ENCODE peak calls at places on chromosomes 16 and 17, in ten cellular contexts. K is T follicular helper cell; V is SW 1271; Q is effector memory CD4-positive, alpha-beta T cell; W is stimulated activated CD4-positive, alpha-beta T cell treated with anti-CD3 and anti-CD28 coated beads, Interleukin-1b, Interleukin-23, amount 100 ng/mL, for 24 hours; L is NCI-H345; F is NCI-H2081; R is mesendoderm; Z is adrenal gland; I is LoVo. N is an unnamed sample.

GRCh38 chr16:14098081-14098480 is 27.0 kb downstream of the MRTFB start:
- DNase-seq in K (no peak), V (no peak), Q (no peak), W (no peak), L (no peak), F (no peak), R (no peak), Z (no peak), I (no peak), N (no peak)

GRCh38 chr17:82408938-82409318 is 9.2 kb upstream of the HEXD start:
- DNase-seq in K (no peak), V (no peak), Q (no peak), W (no peak), L (no peak), F (no peak), R (no peak), Z (no peak), I (no peak), N (no peak)

GRCh38 chr17:61250335-61250890 is 149.2 kb upstream of the TBX2 start:
- DNase-seq in K (no peak), V (no peak), Q (no peak), W (no peak), L (no peak), F (no peak), R (no peak), Z (no peak), I (peak), N (no peak)

GRCh38 chr17:66462010-66462409 is 159.6 kb downstream of the PRKCA start:
- DNase-seq in K (no peak), V (no peak), Q (no peak), W (no peak), L (no peak), F (no peak), R (no peak), Z (no peak), I (no peak), N (no peak)

GRCh38 chr17:15106540-15106939 is 158.6 kb downstream of the PMP22 start:
- DNase-seq in K (no peak), V (no peak), Q (no peak), W (no peak), L (no peak), F (no peak), R (peak), Z (no peak), I (no peak), N (no peak)

GRCh38 chr16:24983521-24983920 is 31.6 kb downstream of the ARHGAP17 start:
- DNase-seq in K (no peak), V (no peak), Q (no peak), W (no peak), L (no peak), F (no peak), R (no peak), Z (no peak), I (no peak), N (no peak)

GRCh38 chr17:7014995-7015586 is 2.7 kb downstream of the RNASEK start:
- DNase-seq in K (peak), V (no peak), Q (peak), W (peak), L (no peak), F (no peak), R (peak), Z (peak), I (no peak), N (no peak)

GRCh38 chr16:67393111-67393789 is at the start of gene TPPP3:
- DNase-seq in K (no peak), V (peak), Q (peak), W (peak), L (no peak), F (peak), R (peak), Z (peak), I (peak), N (peak)

GRCh38 chr17:76296186-76296585 is 11.9 kb downstream of the QRICH2 start:
- DNase-seq in K (no peak), V (no peak), Q (no peak), W (no peak), L (no peak), F (no peak), R (no peak), Z (peak), I (no peak), N (no peak)